ENCODE peak calls at places on chromosomes 13 and 19, in four cellular contexts. T, J, O and N are unnamed samples.

GRCh38 chr19:18292810-18293641 is 11.6 kb upstream of the JUND start:
- DNase-seq in T (no peak), J (peak; percentile 57), O (peak; percentile 57), N (no peak)

GRCh38 chr19:29843180-29844051 is 31.6 kb downstream of the CCNE1 start:
- DNase-seq in T (no peak), J (no peak), O (no peak), N (no peak)

GRCh38 chr19:18620311-18620710 is 7.6 kb downstream of the TMEM59L start:
- DNase-seq in T (no peak), J (no peak), O (no peak), N (no peak)

GRCh38 chr19:18776288-18776594 is 14.9 kb downstream of the COMP start:
- DNase-seq in T (no peak), J (peak; percentile 72), O (peak; percentile 30), N (no peak)

GRCh38 chr13:110600980-110601379 is 14.4 kb upstream of the NAXD start:
- DNase-seq in T (no peak), J (no peak), O (no peak), N (no peak)

GRCh38 chr13:58472483-58472882 is 840.9 kb downstream of the PCDH17 start:
- DNase-seq in T (no peak), J (no peak), O (no peak), N (no peak)

GRCh38 chr19:1422360-1422759 is 15.0 kb downstream of the DAZAP1 start:
- DNase-seq in T (no peak), J (no peak), O (no peak), N (no peak)

GRCh38 chr13:67776171-67776570 is 546.0 kb upstream of the PCDH9 start:
- DNase-seq in T (no peak), J (no peak), O (no peak), N (no peak)

GRCh38 chr19:43586346-43586745 is 9.6 kb downstream of the IRGQ start:
- DNase-seq in T (no peak), J (no peak), O (no peak), N (no peak)

GRCh38 chr19:29448046-29448445 is 77.7 kb upstream of the VSTM2B start:
- DNase-seq in T (no peak), J (no peak), O (no peak), N (no peak)

GRCh38 chr19:48696353-48697010 is 711 bp downstream of the FUT2 start:
- DNase-seq in T (no peak), J (no peak), O (no peak), N (no peak)

GRCh38 chr19:41570639-41571112 is 5.3 kb upstream of the CEACAM21 start:
- DNase-seq in T (peak; percentile 84), J (peak; percentile 57), O (peak; percentile 30), N (peak; percentile 52)

GRCh38 chr13:19685445-19685844 is 52.0 kb downstream of the MPHOSPH8 start:
- DNase-seq in T (no peak), J (no peak), O (no peak), N (no peak)

GRCh38 chr19:45103625-45104319 is 10.8 kb downstream of the PPP1R37 start:
- DNase-seq in T (no peak), J (no peak), O (no peak), N (no peak)

GRCh38 chr13:73261739-73262216 is 203.0 kb downstream of the KLF5 start:
- DNase-seq in T (no peak), J (no peak), O (no peak), N (no peak)

GRCh38 chr19:55239004-55239403 is 10.4 kb upstream of the TMEM86B start:
- DNase-seq in T (no peak), J (no peak), O (no peak), N (no peak)

GRCh38 chr13:99123101-99124045 is 77.3 kb upstream of the UBAC2 start:
- DNase-seq in T (no peak), J (peak; percentile 19), O (no peak), N (peak; percentile 1)

GRCh38 chr13:108609353-108609752 is 20.1 kb upstream of the MYO16 start:
- DNase-seq in T (no peak), J (peak; percentile 49), O (no peak), N (peak; percentile 5)

GRCh38 chr13:43543331-43543730 is 243.4 kb downstream of the ENOX1 start:
- DNase-seq in T (no peak), J (peak; percentile 52), O (no peak), N (no peak)

GRCh38 chr13:40995997-40996396 is 23.1 kb downstream of the ELF1 start:
- DNase-seq in T (no peak), J (no peak), O (no peak), N (no peak)

GRCh38 chr19:6210721-6211600 is 68.8 kb downstream of the MLLT1 start:
- DNase-seq in T (no peak), J (no peak), O (no peak), N (no peak)